ENCODE peak calls at places on chromosome 1, in five cellular contexts. N is transverse colon, O is vagina, Y is ovary, J is astrocyte. W is an unnamed sample.

GRCh38 chr1:11522400-11523235 is 43.7 kb downstream of the DISP3 start:
- DNase-seq in N (no peak), O (no peak), Y (no peak), J (no peak), W (no peak)

GRCh38 chr1:170669586-170670332 is 5.8 kb downstream of the PRRX1 start:
- DNase-seq in N (no peak), O (no peak), Y (no peak), J (no peak), W (no peak)

GRCh38 chr1:35171579-35171978 is 21.4 kb downstream of the SFPQ start:
- DNase-seq in N (no peak), O (no peak), Y (no peak), J (no peak), W (no peak)

GRCh38 chr1:219990782-219991510 is 55.4 kb downstream of the EPRS1 start:
- DNase-seq in N (no peak), O (no peak), Y (no peak), J (peak; percentile 14), W (peak; percentile 45)

GRCh38 chr1:68111804-68112436 is 61.5 kb upstream of the DIRAS3 start:
- DNase-seq in N (peak; percentile 64), O (no peak), Y (peak; percentile 82), J (peak; percentile 89), W (peak; percentile 93)

GRCh38 chr1:152811671-152812070 is at the start of gene LCE1B:
- DNase-seq in N (no peak), O (no peak), Y (no peak), J (no peak), W (no peak)

GRCh38 chr1:154767315-154768240 is 102.5 kb downstream of the KCNN3 start:
- DNase-seq in N (no peak), O (no peak), Y (peak; percentile 46), J (peak; percentile 75), W (peak; percentile 42)

GRCh38 chr1:60681095-60681860 is 401.1 kb upstream of the NFIA start:
- DNase-seq in N (peak; percentile 7), O (no peak), Y (no peak), J (no peak), W (no peak)

GRCh38 chr1:22184892-22185612 is 42.2 kb upstream of the WNT4 start:
- DNase-seq in N (peak; percentile 10), O (no peak), Y (no peak), J (no peak), W (peak; percentile 25)

GRCh38 chr1:54263601-54264226 is 63.7 kb downstream of the MRPL37 start:
- DNase-seq in N (no peak), O (no peak), Y (no peak), J (no peak), W (no peak)

GRCh38 chr1:150282558-150282958 is 204 bp downstream of the CIART start:
- DNase-seq in N (no peak), O (no peak), Y (no peak), J (no peak), W (no peak)

GRCh38 chr1:151494741-151495281 is 16.4 kb upstream of the CGN start:
- DNase-seq in N (no peak), O (no peak), Y (no peak), J (peak; percentile 78), W (peak; percentile 79)

GRCh38 chr1:102191723-102192122 is 195.0 kb upstream of the OLFM3 start:
- DNase-seq in N (peak; percentile 21), O (no peak), Y (no peak), J (no peak), W (no peak)

GRCh38 chr1:157626099-157626498 is 28.2 kb upstream of the FCRL4 start:
- DNase-seq in N (peak; percentile 50), O (no peak), Y (no peak), J (no peak), W (no peak)

GRCh38 chr1:186082235-186082937 is 292.7 kb downstream of the TPR start:
- DNase-seq in N (peak; percentile 86), O (no peak), Y (peak; percentile 46), J (peak; percentile 36), W (peak; percentile 76)

GRCh38 chr1:15935056-15935950 is 40.6 kb downstream of the ZBTB17 start:
- DNase-seq in N (no peak), O (no peak), Y (no peak), J (no peak), W (no peak)

GRCh38 chr1:78237364-78237916 is 191.7 kb downstream of the GIPC2 start:
- DNase-seq in N (peak; percentile 71), O (no peak), Y (no peak), J (no peak), W (no peak)

GRCh38 chr1:198333744-198334143 is 176.9 kb downstream of the NEK7 start:
- DNase-seq in N (no peak), O (no peak), Y (no peak), J (peak; percentile 50), W (no peak)

GRCh38 chr1:93701619-93702018 is 20.0 kb upstream of the BCAR3 start:
- DNase-seq in N (no peak), O (no peak), Y (no peak), J (peak; percentile 100), W (peak; percentile 99)

GRCh38 chr1:204591473-204592090 is 75.4 kb downstream of the MDM4 start:
- DNase-seq in N (no peak), O (no peak), Y (no peak), J (peak; percentile 62), W (peak; percentile 65)

GRCh38 chr1:151837841-151838490 is 1.7 kb downstream of the C2CD4D start:
- DNase-seq in N (no peak), O (no peak), Y (no peak), J (no peak), W (no peak)

GRCh38 chr1:225651376-225651871 is 1.5 kb downstream of the ENAH start:
- DNase-seq in N (no peak), O (no peak), Y (no peak), J (peak; percentile 51), W (peak; percentile 42)

GRCh38 chr1:147099192-147099591 is 73.1 kb downstream of the PRKAB2 start:
- DNase-seq in N (no peak), O (no peak), Y (no peak), J (no peak), W (no peak)

GRCh38 chr1:185008746-185009360 is 34.5 kb upstream of the NIBAN1 start:
- DNase-seq in N (no peak), O (no peak), Y (no peak), J (no peak), W (no peak)

GRCh38 chr1:15214507-15214906 is 32.5 kb upstream of the FHAD1 start:
- DNase-seq in N (peak; percentile 36), O (no peak), Y (peak; percentile 81), J (no peak), W (peak; percentile 66)

GRCh38 chr1:112689842-112690237 is 15.4 kb downstream of the MOV10 start:
- DNase-seq in N (no peak), O (no peak), Y (no peak), J (no peak), W (no peak)

GRCh38 chr1:6025269-6026094 is 20.2 kb upstream of the KCNAB2 start:
- DNase-seq in N (no peak), O (no peak), Y (no peak), J (no peak), W (no peak)
- H3K4me3 ChIP-seq in N (peak overlapping the region; percentile 10), O (peak overlapping the region; percentile 20), Y (no peak overlapping the region), J (no peak overlapping the region), W (no peak overlapping the region)

GRCh38 chr1:167634435-167634834 is 4.4 kb downstream of the RCSD1 start:
- DNase-seq in N (no peak), O (no peak), Y (no peak), J (no peak), W (no peak)
- H3K4me3 ChIP-seq in N (no peak overlapping the region), O (no peak overlapping the region), Y (no peak overlapping the region), J (no peak overlapping the region), W (no peak overlapping the region)

GRCh38 chr1:217079579-217079978 is 356.4 kb upstream of the ESRRG start:
- DNase-seq in N (no peak), O (no peak), Y (no peak), J (no peak), W (no peak)

GRCh38 chr1:217076902-217077301 is 353.7 kb upstream of the ESRRG start:
- DNase-seq in N (no peak), O (no peak), Y (no peak), J (peak; percentile 74), W (peak; percentile 31)

GRCh38 chr1:217078010-217078704 is 354.9 kb upstream of the ESRRG start:
- DNase-seq in N (no peak), O (no peak), Y (no peak), J (peak; percentile 26), W (no peak)

GRCh38 chr1:217078959-217079358 is 355.7 kb upstream of the ESRRG start:
- DNase-seq in N (no peak), O (no peak), Y (no peak), J (no peak), W (no peak)
- H3K4me3 ChIP-seq in N (no peak overlapping the region), O (no peak overlapping the region), Y (no peak overlapping the region), J (no peak overlapping the region), W (no peak overlapping the region)

GRCh38 chr1:114496091-114496490 is 14.9 kb downstream of the TRIM33 start:
- DNase-seq in N (no peak), O (no peak), Y (no peak), J (no peak), W (peak; percentile 24)

GRCh38 chr1:114504023-114504422 is 7.0 kb downstream of the TRIM33 start:
- DNase-seq in N (no peak), O (no peak), Y (no peak), J (no peak), W (no peak)

GRCh38 chr1:114505148-114505561 is 5.8 kb downstream of the TRIM33 start:
- DNase-seq in N (no peak), O (no peak), Y (no peak), J (no peak), W (no peak)

GRCh38 chr1:114502080-114502479 is 8.9 kb downstream of the TRIM33 start:
- DNase-seq in N (no peak), O (no peak), Y (no peak), J (no peak), W (no peak)
- H3K4me3 ChIP-seq in N (no peak overlapping the region), O (no peak overlapping the region), Y (no peak overlapping the region), J (no peak overlapping the region), W (no peak overlapping the region)

DNA sequence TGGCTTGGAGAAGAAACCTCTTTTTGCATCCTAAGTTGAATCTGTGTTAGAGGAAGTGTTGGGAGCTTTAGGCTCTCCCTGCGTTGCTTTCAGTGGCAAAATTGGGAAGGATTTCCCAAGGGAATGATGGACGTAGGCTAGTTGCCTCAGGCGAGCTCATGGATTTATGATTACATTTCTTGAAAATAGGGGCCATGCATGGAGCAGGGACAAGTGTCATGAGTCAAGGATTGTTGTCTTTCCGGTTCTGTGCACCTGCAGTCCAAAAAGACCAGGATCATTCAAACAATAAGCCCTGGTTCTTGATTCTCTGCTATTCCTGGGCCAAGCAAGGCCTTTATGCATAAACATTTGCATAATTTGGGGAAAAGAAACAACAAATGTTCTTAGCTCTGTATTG is 7.1 kb downstream of the MAN1C1 start:
- DNase-seq in N (no peak), O (no peak), Y (no peak), J (no peak), W (no peak)
- H3K4me3 ChIP-seq in N (no peak overlapping the region), O (no peak overlapping the region), Y (no peak overlapping the region), J (no peak overlapping the region), W (no peak overlapping the region)

GRCh38 chr1:160125761-160126160 is 10.2 kb downstream of the ATP1A2 start:
- DNase-seq in N (no peak), O (no peak), Y (no peak), J (peak; percentile 45), W (no peak)
- H3K4me3 ChIP-seq in N (no peak overlapping the region), O (no peak overlapping the region), Y (no peak overlapping the region), J (no peak overlapping the region), W (no peak overlapping the region)

GRCh38 chr1:227280836-227281235 is 37.5 kb downstream of the CDC42BPA start:
- DNase-seq in N (no peak), O (no peak), Y (no peak), J (no peak), W (no peak)
- H3K4me3 ChIP-seq in N (no peak overlapping the region), O (no peak overlapping the region), Y (no peak overlapping the region), J (no peak overlapping the region), W (no peak overlapping the region)

GRCh38 chr1:29177022-29177705 is 4.5 kb downstream of the SRSF4 start:
- DNase-seq in N (no peak), O (no peak), Y (no peak), J (no peak), W (peak; percentile 64)
- H3K4me3 ChIP-seq in N (no peak overlapping the region), O (no peak overlapping the region), Y (no peak overlapping the region), J (no peak overlapping the region), W (no peak overlapping the region)

W was measured in AG10803.